ENCODE peak calls at places on chromosomes 2 and 18, in seven cellular contexts. F is AG04450, S is fibroblast of lung, X is cardiac muscle cell, Y is ovary, W is sigmoid colon, P is RWPE1. G is an unnamed sample.

GRCh38 chr2:36461039-36461681 is 105.6 kb downstream of the CRIM1 start:
- DNase-seq in Y (no peak), W (no peak), F (peak; percentile 80), S (peak; percentile 97), P (peak; percentile 66), X (no peak), G (no peak)

GRCh38 chr2:187867165-187867564 is 312.9 kb upstream of the TFPI start:
- DNase-seq in F (no peak), W (no peak), P (no peak), S (no peak), Y (no peak), X (no peak), G (no peak)

GRCh38 chr18:12315481-12315880 is 7.4 kb downstream of the TUBB6 start:
- DNase-seq in W (peak; percentile 69), F (no peak), P (no peak), Y (no peak), X (no peak), S (no peak), G (no peak)

GRCh38 chr2:21165350-21165749 is 41.6 kb downstream of the TDRD15 start:
- DNase-seq in P (no peak), X (no peak), W (no peak), S (no peak), F (no peak), Y (no peak), G (no peak)

GRCh38 chr2:173550143-173550542 is 195.5 kb downstream of the CDCA7 start:
- DNase-seq in X (no peak), P (no peak), W (no peak), F (no peak), Y (no peak), S (peak; percentile 68), G (no peak)

GRCh38 chr2:56347881-56348280 is 164.1 kb downstream of the CCDC85A start:
- DNase-seq in F (no peak), X (no peak), P (no peak), W (no peak), Y (no peak), S (no peak), G (no peak)

GRCh38 chr2:23312996-23313606 is 71.9 kb upstream of the KLHL29 start:
- DNase-seq in Y (no peak), F (no peak), S (no peak), P (peak; percentile 14), X (peak; percentile 46), W (no peak), G (no peak)

GRCh38 chr2:240356700-240357640 is 78.5 kb upstream of the GPC1 start:
- DNase-seq in Y (no peak), P (no peak), W (peak; percentile 46), X (no peak), F (no peak), S (no peak), G (no peak)

GRCh38 chr2:240662681-240663080 is 20.0 kb downstream of the AQP12B start:
- DNase-seq in P (no peak), X (no peak), W (no peak), Y (no peak), F (no peak), S (no peak), G (no peak)

GRCh38 chr2:53519925-53520629 is 247.5 kb upstream of the CHAC2 start:
- DNase-seq in P (no peak), F (no peak), Y (no peak), W (no peak), S (peak; percentile 27), X (no peak), G (no peak)

GRCh38 chr2:240905176-240905781 is 857 bp upstream of the CROCC2 start:
- DNase-seq in P (no peak), F (no peak), W (no peak), S (no peak), Y (no peak), X (no peak), G (no peak)

GRCh38 chr2:47089083-47089464 is 66.0 kb downstream of the STPG4 start:
- DNase-seq in Y (no peak), P (no peak), F (no peak), W (no peak), S (peak; percentile 77), X (no peak), G (no peak)

GRCh38 chr2:179338681-179339080 is 74.0 kb upstream of the SESTD1 start:
- DNase-seq in W (no peak), F (no peak), Y (no peak), S (no peak), P (no peak), X (no peak), G (no peak)

GRCh38 chr2:134491796-134492441 is 226.9 kb downstream of the TMEM163 start:
- DNase-seq in Y (no peak), P (peak; percentile 17), S (no peak), X (peak; percentile 23), W (no peak), F (no peak), G (no peak)

GRCh38 chr2:200860092-200860795 is 4.2 kb downstream of the CLK1 start:
- DNase-seq in X (no peak), S (peak; percentile 37), W (no peak), P (no peak), F (no peak), Y (peak; percentile 44), G (no peak)

GRCh38 chr2:81981616-81982015 is 1677.1 kb upstream of the LRRTM1 start:
- DNase-seq in X (no peak), S (no peak), P (no peak), F (no peak), Y (no peak), W (no peak), G (no peak)

GRCh38 chr2:174750923-174751441 is 13.3 kb downstream of the CHRNA1 start:
- DNase-seq in F (no peak), P (no peak), Y (no peak), W (no peak), X (no peak), S (no peak), G (no peak)

DNA sequence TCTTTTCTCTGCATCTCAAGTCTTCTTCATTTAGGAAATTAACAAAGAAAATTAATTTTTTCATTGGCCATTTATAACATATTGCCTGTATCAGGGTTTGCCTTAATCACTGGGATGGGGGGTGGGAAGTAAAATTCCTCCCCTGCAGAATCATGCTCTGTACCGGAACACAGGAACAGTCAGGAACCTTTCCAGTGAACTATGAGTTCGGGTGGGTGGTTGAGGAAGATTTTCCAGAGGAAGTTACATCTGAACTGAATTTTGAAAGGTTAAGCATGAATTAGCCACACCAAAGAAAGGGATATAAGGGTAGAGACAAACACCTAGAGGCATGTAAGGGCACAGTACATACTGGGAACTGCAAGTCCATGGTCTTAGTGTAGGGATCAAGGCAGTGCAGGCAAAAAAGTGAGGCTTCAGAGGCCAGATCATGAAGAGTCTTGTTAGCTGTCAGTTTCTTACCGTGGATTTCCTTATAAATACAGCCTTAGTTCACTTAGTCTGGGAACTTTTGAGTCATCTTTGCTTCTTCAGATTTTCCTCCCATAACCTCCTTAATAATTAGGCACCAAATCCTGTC is 55.6 kb downstream of the FAM117B start:
- DNase-seq in F (no peak), S (peak; percentile 23), W (no peak), X (no peak), Y (no peak), P (no peak), G (no peak)
- H3K27ac ChIP-seq in F (no peak overlapping the region), S (no peak overlapping the region), W (no peak overlapping the region), X (no peak overlapping the region), Y (no peak overlapping the region), P (no peak overlapping the region), G (no peak overlapping the region)

GRCh38 chr2:127762846-127763245 is 48.1 kb downstream of the WDR33 start:
- DNase-seq in W (no peak), P (no peak), Y (no peak), S (peak; percentile 88), X (no peak), F (peak; percentile 71), G (no peak)
- H3K27ac ChIP-seq in W (no peak overlapping the region), P (no peak overlapping the region), Y (no peak overlapping the region), S (no peak overlapping the region), X (no peak overlapping the region), F (peak overlapping the region; percentile 77), G (no peak overlapping the region)

GRCh38 chr2:17545680-17546613 is 5.5 kb downstream of the VSNL1 start:
- DNase-seq in F (no peak), P (no peak), W (no peak), S (no peak), Y (no peak), X (no peak), G (no peak)
- H3K27ac ChIP-seq in F (no peak overlapping the region), P (no peak overlapping the region), W (no peak overlapping the region), S (no peak overlapping the region), Y (no peak overlapping the region), X (no peak overlapping the region), G (no peak overlapping the region)

GRCh38 chr2:109094144-109094543 is 34.9 kb upstream of the SH3RF3 start:
- DNase-seq in W (no peak), S (no peak), Y (no peak), P (no peak), F (no peak), X (no peak), G (no peak)

GRCh38 chr2:109102588-109103233 is 26.3 kb upstream of the SH3RF3 start:
- DNase-seq in F (no peak), P (no peak), W (no peak), S (no peak), X (no peak), Y (no peak), G (no peak)

GRCh38 chr2:109103286-109103685 is 25.7 kb upstream of the SH3RF3 start:
- DNase-seq in P (no peak), W (no peak), X (no peak), S (no peak), Y (no peak), F (no peak), G (no peak)

GRCh38 chr2:109098251-109098920 is 30.6 kb upstream of the SH3RF3 start:
- DNase-seq in P (peak; percentile 31), S (peak; percentile 50), X (no peak), F (no peak), Y (no peak), W (no peak), G (peak; percentile 3)

DNA sequence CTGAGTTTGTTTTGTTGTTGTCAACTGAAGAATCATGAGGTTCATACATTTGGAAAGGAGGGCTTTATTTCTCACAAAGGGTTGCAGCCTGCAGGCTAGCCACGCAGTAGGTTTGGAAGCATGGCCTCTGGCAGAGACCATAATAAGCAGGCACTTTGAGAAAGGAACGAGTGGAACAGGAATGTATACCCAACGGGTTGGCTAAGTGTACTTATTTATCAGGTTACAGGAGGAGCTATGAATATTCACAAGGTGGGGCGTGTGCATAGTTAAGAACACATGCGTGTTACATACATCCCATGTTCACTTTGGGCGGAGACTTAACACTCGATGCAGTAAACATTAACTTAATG is 30.1 kb upstream of the SH3RF3 start:
- DNase-seq in Y (no peak), X (no peak), F (no peak), W (no peak), P (no peak), S (no peak), G (peak; percentile 1)
- H3K27ac ChIP-seq in Y (no peak overlapping the region), X (no peak overlapping the region), F (no peak overlapping the region), W (no peak overlapping the region), P (no peak overlapping the region), S (no peak overlapping the region), G (no peak overlapping the region)